ENCODE peak calls at places on chromosomes 12 and 14, in nine cellular contexts. F, I, Q, H, A, J, M, W and S are unnamed samples.

GRCh38 chr14:95033851-95034622 is 123.3 kb downstream of the DICER1 start:
- DNase-seq in F (no peak), I (no peak), Q (no peak), H (no peak), A (no peak), J (no peak), M (no peak), W (no peak), S (no peak)

GRCh38 chr12:95838125-95838524 is 20.6 kb upstream of the SNRPF start:
- DNase-seq in F (peak; percentile 50), I (no peak), Q (peak; percentile 90), H (no peak), A (no peak), J (peak; percentile 21), M (peak; percentile 52), W (no peak), S (no peak)

GRCh38 chr12:107477946-107478610 is 207.5 kb upstream of the PWP1 start:
- DNase-seq in F (peak; percentile 10), I (no peak), Q (no peak), H (no peak), A (no peak), J (peak; percentile 66), M (no peak), W (no peak), S (no peak)

GRCh38 chr14:100393906-100394732 is 71.0 kb downstream of the SLC25A47 start:
- DNase-seq in F (no peak), I (no peak), Q (no peak), H (no peak), A (no peak), J (no peak), M (no peak), W (no peak), S (no peak)

GRCh38 chr12:2936301-2936700 is 22.9 kb upstream of the TEAD4 start:
- DNase-seq in F (no peak), I (no peak), Q (no peak), H (no peak), A (no peak), J (no peak), M (no peak), W (no peak), S (no peak)

GRCh38 chr12:48788852-48789775 is at the start of gene ADCY6:
- DNase-seq in F (peak; percentile 60), I (peak; percentile 84), Q (peak; percentile 72), H (peak; percentile 83), A (no peak), J (peak; percentile 42), M (peak; percentile 81), W (no peak), S (no peak)

GRCh38 chr12:132582058-132582420 is 28.3 kb downstream of the LRCOL1 start:
- DNase-seq in F (no peak), I (no peak), Q (no peak), H (no peak), A (no peak), J (no peak), M (no peak), W (no peak), S (no peak)

GRCh38 chr14:99595034-99595433 is 9.0 kb downstream of the CCDC85C start:
- DNase-seq in F (no peak), I (no peak), Q (no peak), H (no peak), A (no peak), J (no peak), M (no peak), W (no peak), S (peak; percentile 62)

GRCh38 chr12:108605000-108605689 is 7.3 kb upstream of the TMEM119 start:
- DNase-seq in F (no peak), I (no peak), Q (no peak), H (no peak), A (no peak), J (no peak), M (no peak), W (no peak), S (no peak)

GRCh38 chr14:77782202-77782601 is 17.7 kb upstream of the ADCK1 start:
- DNase-seq in F (peak; percentile 12), I (no peak), Q (no peak), H (no peak), A (no peak), J (no peak), M (no peak), W (no peak), S (peak; percentile 32)

GRCh38 chr12:5099136-5099535 is 55.5 kb downstream of the KCNA5 start:
- DNase-seq in F (no peak), I (no peak), Q (no peak), H (no peak), A (no peak), J (no peak), M (no peak), W (no peak), S (no peak)

GRCh38 chr12:106776897-106777296 is 2.4 kb downstream of the RIC8B start:
- DNase-seq in F (no peak), I (no peak), Q (no peak), H (no peak), A (no peak), J (no peak), M (no peak), W (no peak), S (no peak)

GRCh38 chr12:104340917-104341611 is 37.5 kb downstream of the EID3 start:
- DNase-seq in F (no peak), I (peak; percentile 45), Q (peak; percentile 31), H (no peak), A (no peak), J (no peak), M (no peak), W (no peak), S (no peak)

GRCh38 chr12:49706351-49707126 is 666 bp downstream of the FMNL3 start:
- DNase-seq in F (peak; percentile 50), I (peak; percentile 50), Q (no peak), H (no peak), A (no peak), J (no peak), M (peak; percentile 43), W (no peak), S (no peak)

GRCh38 chr12:24537241-24537860 is 411.6 kb downstream of the BCAT1 start:
- DNase-seq in F (peak; percentile 2), I (no peak), Q (no peak), H (no peak), A (no peak), J (no peak), M (no peak), W (no peak), S (no peak)
- H3K4me3 ChIP-seq in F (no peak overlapping the region), I (peak overlapping the region; percentile 37), Q (no peak overlapping the region), H (no peak overlapping the region), A (no peak overlapping the region), J (no peak overlapping the region), M (no peak overlapping the region), W (no peak overlapping the region), S (no peak overlapping the region)

GRCh38 chr12:71371132-71371531 is 68.5 kb upstream of the LGR5 start:
- DNase-seq in F (peak; percentile 65), I (no peak), Q (no peak), H (no peak), A (no peak), J (peak; percentile 8), M (no peak), W (no peak), S (no peak)
- TF ChIP-seq CTCF in F (peak; percentile 37), I (no peak), Q (no peak), H (no peak), A (no peak), J (no peak), M (no peak), W (no peak), S (no peak)

GRCh38 chr14:56715938-56716337 is 94.3 kb downstream of the OTX2 start:
- DNase-seq in F (no peak), I (no peak), Q (no peak), H (no peak), A (no peak), J (no peak), M (no peak), W (no peak), S (no peak)
- H3K4me3 ChIP-seq in F (no peak overlapping the region), I (no peak overlapping the region), Q (no peak overlapping the region), H (no peak overlapping the region), A (no peak overlapping the region), J (no peak overlapping the region), M (no peak overlapping the region), W (no peak overlapping the region), S (no peak overlapping the region)

GRCh38 chr14:73634333-73634833 is 10.4 kb upstream of the DNAL1 start:
- DNase-seq in F (no peak), I (peak; percentile 47), Q (no peak), H (no peak), A (no peak), J (peak; percentile 6), M (no peak), W (no peak), S (peak; percentile 22)
- TF ChIP-seq CTCF in F (peak; percentile 30), I (no peak), Q (no peak), H (no peak), A (no peak), J (peak; percentile 54), M (no peak), W (peak; percentile 28), S (no peak)

DNA sequence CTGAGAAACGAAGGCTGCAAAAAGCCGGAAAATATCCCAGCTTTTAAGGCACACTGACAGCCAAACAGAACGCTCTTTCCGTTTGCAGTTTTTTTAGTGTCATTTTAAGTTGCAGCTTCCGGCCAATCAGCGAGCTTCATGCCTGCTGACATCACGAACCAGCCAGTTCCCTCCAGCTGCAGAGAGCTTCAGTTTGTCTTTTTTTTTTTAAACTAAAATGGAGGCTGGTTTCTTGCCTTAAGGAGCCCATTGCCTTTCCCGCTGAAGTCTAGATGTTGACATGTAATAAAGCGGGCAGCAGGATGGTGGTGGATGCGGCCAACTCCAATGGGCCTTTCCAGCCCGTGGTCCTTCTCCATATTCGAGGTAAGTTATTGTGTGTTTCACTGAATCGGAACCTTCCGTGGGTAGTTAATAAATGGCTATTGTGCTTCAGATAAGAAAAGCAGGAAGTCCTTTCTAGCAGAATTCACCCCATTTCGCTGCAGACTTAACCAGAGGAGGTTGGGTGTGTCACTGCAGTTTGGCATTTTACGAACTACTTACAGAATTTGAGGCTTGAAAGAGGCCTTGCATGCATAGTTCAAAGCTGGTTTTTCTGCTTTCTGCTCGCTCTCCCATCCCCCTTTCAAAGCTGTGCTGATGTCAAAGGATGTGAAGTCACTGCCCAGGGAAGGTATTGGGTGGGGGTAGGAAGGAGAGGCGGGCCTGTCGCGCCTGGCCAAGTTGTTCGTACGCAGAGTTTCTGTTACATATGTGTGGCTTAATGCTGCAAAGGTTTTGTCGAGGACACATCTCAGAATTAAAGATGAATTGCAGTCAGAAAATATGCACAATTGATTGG is 48.4 kb downstream of the PPP2R5C start:
- DNase-seq in F (peak; percentile 96), I (peak; percentile 92), Q (peak; percentile 96), H (peak; percentile 78), A (peak; percentile 77), J (peak; percentile 95), M (peak; percentile 90), W (peak; percentile 79), S (peak; percentile 96)
- H3K4me3 ChIP-seq in F (peak overlapping the region; percentile 89), I (peak overlapping the region; percentile 62), Q (peak overlapping the region; percentile 59), H (peak overlapping the region; percentile 64), A (peak overlapping the region; percentile 80), J (peak overlapping the region; percentile 46), M (peak overlapping the region; percentile 51), W (peak overlapping the region; percentile 88), S (peak overlapping the region; percentile 91)